ENCODE peak calls at places on chromosome 20, in seven cellular contexts. Z is cardiac muscle cell, N is GM23338, K is ovary, I is adrenal gland, R is tibial nerve, C is colonic mucosa. O is an unnamed sample. For H3K4me1, the result is how much of the 10 kb centered on the place peaks cover.

GRCh38 chr20:31560900-31561598 is 44.0 kb upstream of the ID1 start:
- DNase-seq in Z (peak), N (no peak), K (no peak), I (peak), R (no peak), C (no peak), O (no peak)

GRCh38 chr20:7704021-7704420 is 236.2 kb downstream of the HAO1 start:
- DNase-seq in Z (no peak), N (no peak), K (no peak), I (no peak), R (no peak), C (no peak), O (no peak)

GRCh38 chr20:9110365-9110764 is 41.5 kb downstream of the PLCB4 start:
- DNase-seq in Z (no peak), N (no peak), K (no peak), I (no peak), R (no peak), C (no peak), O (no peak)

GRCh38 chr20:12166053-12166717 is 248.5 kb downstream of the BTBD3 start:
- DNase-seq in Z (peak), N (no peak), K (no peak), I (peak), R (no peak), C (peak), O (no peak)

GRCh38 chr20:53873249-53873642 is 197.1 kb downstream of the BCAS1 start:
- DNase-seq in Z (no peak), N (no peak), K (no peak), I (no peak), R (no peak), C (no peak), O (no peak)

GRCh38 chr20:8860011-8860495 is 208.8 kb upstream of the PLCB4 start:
- DNase-seq in Z (peak), N (no peak), K (no peak), I (no peak), R (no peak), C (no peak), O (no peak)

GRCh38 chr20:32672982-32673727 is 586 bp downstream of the C20orf203 start:
- DNase-seq in Z (no peak), N (peak), K (no peak), I (no peak), R (no peak), C (no peak), O (no peak)

GRCh38 chr20:10648651-10649050 is 25.1 kb downstream of the JAG1 start:
- DNase-seq in Z (peak), N (no peak), K (no peak), I (peak), R (no peak), C (no peak), O (no peak)

GRCh38 chr20:45792513-45793118 is 862 bp downstream of the DNTTIP1 start:
- DNase-seq in Z (no peak), N (no peak), K (no peak), I (no peak), R (no peak), C (no peak), O (no peak)

GRCh38 chr20:31923388-31924271 is 28.2 kb downstream of the PDRG1 start:
- DNase-seq in Z (peak), N (peak), K (no peak), I (no peak), R (no peak), C (no peak), O (no peak)

DNA sequence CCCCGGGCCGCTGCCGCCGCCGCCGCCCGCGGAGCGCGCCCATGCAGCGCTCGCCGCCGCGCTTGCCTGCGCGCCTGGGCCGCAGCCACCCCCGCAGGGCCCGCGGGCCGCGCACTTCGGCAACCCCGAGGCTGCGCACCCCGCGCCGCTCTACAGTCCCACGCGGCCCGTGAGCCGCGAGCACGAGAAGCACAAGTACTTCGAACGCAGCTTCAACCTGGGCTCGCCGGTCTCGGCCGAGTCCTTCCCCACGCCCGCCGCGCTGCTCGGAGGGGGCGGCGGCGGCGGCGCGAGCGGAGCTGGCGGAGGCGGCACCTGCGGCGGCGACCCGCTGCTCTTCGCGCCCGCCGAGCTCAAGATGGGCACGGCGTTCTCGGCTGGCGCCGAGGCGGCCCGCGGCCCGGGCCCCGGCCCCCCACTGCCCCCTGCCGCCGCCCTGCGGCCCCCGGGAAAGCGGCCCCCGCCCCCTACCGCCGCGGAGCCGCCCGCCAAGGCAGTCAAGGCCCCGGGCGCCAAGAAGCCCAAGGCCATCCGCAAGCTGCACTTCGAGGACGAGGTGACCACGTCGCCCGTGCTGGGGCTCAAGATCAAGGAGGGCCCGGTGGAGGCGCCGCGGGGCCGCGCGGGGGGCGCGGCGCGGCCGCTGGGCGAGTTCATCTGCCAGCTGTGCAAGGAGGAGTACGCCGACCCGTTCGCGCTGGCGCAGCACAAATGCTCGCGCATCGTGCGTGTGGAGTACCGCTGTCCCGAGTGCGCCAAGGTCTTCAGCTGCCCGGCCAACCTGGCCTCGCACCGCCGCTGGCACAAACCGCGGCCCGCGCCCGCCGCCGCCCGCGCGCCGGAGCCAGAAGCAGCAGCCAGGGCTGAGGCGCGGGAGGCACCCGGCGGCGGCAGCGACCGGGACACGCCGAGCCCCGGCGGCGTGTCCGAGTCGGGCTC is 779 bp downstream of the INSM1 start:
- DNase-seq in Z (no peak), N (peak), K (no peak), I (no peak), R (no peak), C (no peak), O (no peak)
- H3K4me1 ChIP-seq in Z (under half), N (under half), K (under half), I (under half), R (under half), C (under half), O (under half)

DNA sequence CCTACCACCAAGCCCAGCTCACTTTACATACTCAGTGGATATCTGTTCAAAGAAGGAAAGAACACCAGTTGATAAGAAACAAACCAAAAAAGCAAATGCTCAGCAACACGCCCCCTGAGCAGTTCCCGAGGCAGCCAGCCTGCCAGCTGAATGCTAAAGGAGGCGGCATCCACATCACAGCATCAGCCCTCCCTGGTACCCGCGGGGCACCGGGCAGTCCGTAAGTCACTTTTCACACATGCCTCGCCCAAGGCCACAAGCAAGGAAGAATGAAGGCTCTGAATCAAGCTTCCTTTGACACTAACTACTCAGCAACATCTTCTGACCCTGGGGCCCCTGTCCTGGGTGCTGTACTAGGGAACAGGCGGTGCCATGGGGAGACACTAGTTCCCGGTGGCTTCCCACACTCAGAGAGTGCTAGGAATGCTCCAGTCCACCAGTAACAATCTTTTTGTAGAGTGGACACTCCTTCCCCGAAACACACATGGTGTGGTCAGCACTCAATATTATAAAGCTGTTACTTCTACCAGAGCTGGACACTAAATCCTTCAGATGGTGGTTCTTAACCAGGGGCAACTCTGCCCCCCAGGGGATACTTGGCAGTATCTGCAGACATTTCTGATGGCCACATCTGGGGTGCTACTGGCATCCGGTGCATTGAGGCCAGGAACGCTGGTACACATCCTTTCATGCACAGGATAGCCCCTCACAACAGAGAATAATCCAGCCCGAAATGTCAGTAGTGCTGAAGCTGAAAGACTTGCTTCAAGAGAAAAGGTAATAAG is 124.6 kb downstream of the NFATC2 start:
- DNase-seq in Z (no peak), N (peak), K (no peak), I (no peak), R (no peak), C (no peak), O (no peak)
- H3K4me1 ChIP-seq in Z (under half), N (under half), K (under half), I (under half), R (under half), C (under half), O (under half)

GRCh38 chr20:23291575-23292240 is 58.9 kb upstream of the NXT1 start:
- DNase-seq in Z (no peak), N (no peak), K (no peak), I (no peak), R (no peak), C (no peak), O (no peak)

GRCh38 chr20:23295934-23296333 is 54.7 kb upstream of the NXT1 start:
- DNase-seq in Z (no peak), N (no peak), K (no peak), I (no peak), R (no peak), C (no peak), O (no peak)

GRCh38 chr20:23294166-23294565 is 56.4 kb upstream of the NXT1 start:
- DNase-seq in Z (no peak), N (no peak), K (no peak), I (no peak), R (no peak), C (no peak), O (no peak)

GRCh38 chr20:23294671-23295070 is 55.9 kb upstream of the NXT1 start:
- DNase-seq in Z (no peak), N (no peak), K (no peak), I (no peak), R (no peak), C (no peak), O (no peak)

DNA sequence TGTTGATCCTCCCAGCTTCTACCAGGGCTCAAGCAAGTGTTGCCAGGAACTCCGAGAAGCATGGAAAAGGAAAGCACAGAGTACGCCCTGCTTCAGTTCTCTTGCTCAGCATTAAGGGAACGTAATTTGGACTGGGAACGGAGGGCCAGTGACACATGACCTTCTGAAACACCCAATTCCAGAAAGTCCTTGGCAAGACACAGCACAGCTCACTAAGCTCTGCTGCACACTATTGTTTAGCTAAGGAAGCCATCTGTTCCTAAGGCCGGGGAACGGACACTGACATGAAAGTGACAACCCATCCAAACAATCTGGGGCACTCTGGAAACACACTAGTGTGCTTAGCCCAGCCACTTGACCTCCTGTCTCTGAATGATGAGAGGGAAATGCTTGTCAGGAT is 56.9 kb upstream of the NXT1 start:
- DNase-seq in Z (no peak), N (no peak), K (no peak), I (peak), R (peak), C (no peak), O (no peak)
- H3K4me1 ChIP-seq in Z (under half), N (under half), K (under half), I (under half), R (under half), C (under half), O (under half)

GRCh38 chr20:43961116-43961515 is 46.5 kb downstream of the TOX2 start:
- DNase-seq in Z (no peak), N (no peak), K (no peak), I (no peak), R (no peak), C (no peak), O (no peak)
- H3K4me1 ChIP-seq in Z (under half), N (under half), K (under half), I (under half), R (under half), C (under half), O (half or more)

GRCh38 chr20:38169636-38170035 is 4.6 kb upstream of the TGM2 start:
- DNase-seq in Z (no peak), N (no peak), K (no peak), I (no peak), R (no peak), C (no peak), O (no peak)
- H3K4me1 ChIP-seq in Z (under half), N (under half), K (under half), I (under half), R (under half), C (under half), O (half or more)

DNA sequence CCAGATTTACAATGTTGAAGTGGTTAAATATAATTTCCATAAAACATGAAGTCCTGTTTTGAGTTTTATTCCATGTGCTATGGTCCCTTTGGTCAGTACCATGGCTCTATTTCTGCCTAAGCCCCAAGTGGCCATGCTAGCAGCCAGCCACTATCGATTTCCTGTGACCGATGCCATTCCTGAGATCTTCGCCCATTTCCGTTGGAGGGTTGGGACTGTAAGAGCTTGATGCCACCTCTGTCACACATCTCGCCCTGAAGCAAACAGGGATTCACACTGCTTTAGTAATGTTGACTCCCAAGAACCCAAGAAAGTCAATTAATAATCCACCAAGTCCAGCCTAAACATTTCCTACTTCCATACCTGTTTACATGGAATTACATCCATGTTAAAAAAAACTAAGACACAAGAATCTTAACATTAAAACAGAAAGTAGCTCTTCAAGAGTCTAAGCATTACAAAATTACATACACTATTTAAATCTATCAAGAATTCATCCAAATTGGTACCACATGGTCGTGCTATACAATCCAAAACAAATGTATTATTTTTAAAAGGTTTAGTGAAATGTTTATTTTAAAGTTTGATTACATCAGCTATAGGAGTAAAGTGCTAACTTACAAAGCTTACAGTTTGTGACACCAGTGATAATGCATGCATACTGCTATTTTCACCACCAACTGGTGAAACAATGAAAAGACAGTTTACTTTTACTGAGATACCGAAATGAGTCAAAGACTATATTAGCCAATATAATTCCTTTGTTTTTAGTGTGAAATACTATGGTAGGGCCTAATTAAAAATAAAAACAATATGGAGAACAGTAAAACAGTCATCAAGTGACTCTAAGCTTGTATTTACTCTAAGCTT is 2.5 kb downstream of the RBM39 start:
- DNase-seq in Z (peak), N (peak), K (no peak), I (no peak), R (no peak), C (no peak), O (no peak)
- H3K4me1 ChIP-seq in Z (under half), N (under half), K (under half), I (half or more), R (half or more), C (under half), O (half or more)

GRCh38 chr20:13681248-13682125 is 42.8 kb upstream of the TASP1 start:
- DNase-seq in Z (no peak), N (no peak), K (no peak), I (no peak), R (no peak), C (peak), O (no peak)
- H3K4me1 ChIP-seq in Z (under half), N (under half), K (under half), I (under half), R (under half), C (under half), O (under half)

DNA sequence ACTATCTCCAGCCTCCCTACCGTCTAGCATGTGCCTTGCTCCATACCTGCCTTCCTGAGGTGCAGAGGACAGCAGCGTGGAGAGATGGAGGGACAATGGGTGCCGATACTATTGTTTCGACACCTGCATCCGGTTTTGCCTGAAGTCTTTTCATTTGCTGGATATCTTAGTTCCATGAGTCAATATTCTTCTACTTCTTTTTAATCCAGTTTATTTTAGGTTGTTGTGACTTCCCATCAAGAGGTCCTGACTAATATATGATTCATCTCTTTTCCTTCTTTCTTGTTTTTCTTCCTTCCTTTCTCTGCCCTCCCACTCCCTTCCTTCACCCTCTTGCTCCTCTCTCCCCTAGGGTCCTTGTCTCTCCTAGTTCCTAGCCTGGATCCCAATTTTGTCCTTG is 91.4 kb downstream of the CDH26 start:
- DNase-seq in Z (no peak), N (no peak), K (no peak), I (peak), R (no peak), C (no peak), O (no peak)
- H3K4me1 ChIP-seq in Z (under half), N (under half), K (under half), I (under half), R (under half), C (under half), O (under half)

DNA sequence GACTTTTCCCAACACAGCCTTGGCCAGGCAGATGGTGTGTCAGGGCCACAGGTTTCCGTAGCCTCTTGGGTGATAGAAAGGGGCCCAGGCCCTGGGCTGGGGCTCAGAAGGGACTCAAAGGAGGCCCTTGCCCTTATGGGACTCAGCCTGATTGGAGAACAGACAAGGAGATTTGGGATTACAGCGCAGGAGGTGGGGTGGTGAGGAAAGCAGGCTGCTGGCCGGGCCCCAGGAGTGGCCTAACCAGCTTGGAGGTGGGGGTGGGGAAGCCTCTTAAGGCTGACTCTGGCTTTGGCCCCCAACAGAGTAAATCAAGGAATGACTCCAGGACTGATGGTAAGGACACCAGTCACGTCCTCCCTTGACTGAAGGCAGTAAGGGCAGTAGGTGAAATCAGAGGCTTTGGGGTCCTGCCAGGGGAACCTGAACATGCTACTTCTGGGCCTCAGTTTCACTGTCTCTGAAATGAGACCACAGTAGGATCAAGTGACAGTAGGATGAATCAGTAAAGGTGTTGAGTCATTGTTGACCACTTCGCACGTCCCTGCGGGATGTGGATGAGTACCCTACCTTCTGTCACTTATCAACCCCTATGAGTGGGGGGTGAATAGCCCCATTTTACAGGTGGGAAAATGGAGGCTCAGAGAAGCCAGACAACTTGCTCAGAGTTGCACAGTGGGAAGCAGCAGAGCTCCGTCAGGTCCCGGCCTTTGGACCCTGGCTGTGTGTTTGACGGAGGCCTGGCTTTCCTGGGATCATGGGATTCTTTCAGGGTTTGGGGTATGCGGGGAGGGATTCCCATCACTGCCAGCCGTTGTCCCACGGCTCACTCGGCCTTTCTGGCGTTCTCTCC is 4.5 kb downstream of the SNAI1 start:
- DNase-seq in Z (peak), N (no peak), K (no peak), I (no peak), R (no peak), C (no peak), O (no peak)
- H3K4me1 ChIP-seq in Z (under half), N (half or more), K (under half), I (under half), R (half or more), C (under half), O (half or more)

DNA sequence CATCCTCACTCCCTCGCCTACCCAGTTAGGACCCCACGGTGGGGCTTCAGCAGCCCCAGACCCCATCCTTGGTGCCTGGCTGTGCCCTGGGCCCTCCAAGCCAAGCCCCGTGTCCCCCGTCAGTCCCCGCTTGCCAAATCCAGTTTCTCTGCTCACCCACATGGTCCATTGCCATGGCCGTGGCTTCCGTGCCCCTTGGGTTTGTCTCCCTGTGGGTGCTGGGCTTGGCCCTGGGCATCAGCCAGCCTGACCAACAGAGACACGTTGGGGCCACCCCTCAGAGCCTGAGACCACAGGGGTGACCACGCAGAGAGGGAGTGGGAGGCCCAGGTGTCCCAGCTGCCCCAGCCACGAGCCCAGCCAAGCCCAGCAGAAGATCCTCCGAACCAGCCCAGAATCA is 7.7 kb downstream of the SS18L1 start:
- DNase-seq in Z (no peak), N (no peak), K (no peak), I (no peak), R (no peak), C (no peak), O (no peak)
- H3K4me1 ChIP-seq in Z (under half), N (under half), K (under half), I (under half), R (under half), C (under half), O (under half)